ENCODE peak calls at places on chromosomes 4 and X, in five cellular contexts. One of them, this sample, is unnamed. For H3K27me3, the result is how much of the 10 kb centered on the place peaks cover.

GRCh38 chr4:101198741-101199339 is 148.5 kb downstream of the PPP3CA start:
- DNase-seq in CD4-positive, CD25-positive, alpha-beta regulatory T cell: no peak
- DNase-seq in neural progenitor cell: no peak
- DNase-seq in IMR-90: no peak
- DNase-seq in lower lobe of right lung: no peak
- DNase-seq in this sample: no peak

GRCh38 chr4:73730292-73730691 is 10.1 kb upstream of the CXCL8 start:
- DNase-seq in neural progenitor cell: no peak
- DNase-seq in lower lobe of right lung: no peak
- DNase-seq in IMR-90: no peak
- DNase-seq in CD4-positive, CD25-positive, alpha-beta regulatory T cell: no peak
- DNase-seq in this sample: no peak

GRCh38 chrX:10576777-10577444 is 43.5 kb downstream of the MID1 start:
- DNase-seq in CD4-positive, CD25-positive, alpha-beta regulatory T cell: no peak
- DNase-seq in lower lobe of right lung: no peak
- DNase-seq in neural progenitor cell: no peak
- DNase-seq in IMR-90: no peak
- DNase-seq in this sample: no peak

GRCh38 chrX:12947545-12948235 is 27.2 kb upstream of the TMSB4X start:
- DNase-seq in lower lobe of right lung: no peak
- DNase-seq in IMR-90: no peak
- DNase-seq in CD4-positive, CD25-positive, alpha-beta regulatory T cell: no peak
- DNase-seq in neural progenitor cell: no peak
- DNase-seq in this sample: no peak

GRCh38 chr4:174225247-174226054 is 58.0 kb downstream of the FBXO8 start:
- DNase-seq in neural progenitor cell: no peak
- DNase-seq in CD4-positive, CD25-positive, alpha-beta regulatory T cell: no peak
- DNase-seq in lower lobe of right lung: no peak
- DNase-seq in IMR-90: no peak
- DNase-seq in this sample: no peak

GRCh38 chrX:45900751-45901150 is 644.5 kb downstream of the ZNF674 start:
- DNase-seq in IMR-90: no peak
- DNase-seq in lower lobe of right lung: no peak
- DNase-seq in neural progenitor cell: peak
- DNase-seq in CD4-positive, CD25-positive, alpha-beta regulatory T cell: no peak
- DNase-seq in this sample: no peak

GRCh38 chr4:123746981-123747380 is 350.4 kb downstream of the SPRY1 start:
- DNase-seq in lower lobe of right lung: no peak
- DNase-seq in IMR-90: no peak
- DNase-seq in CD4-positive, CD25-positive, alpha-beta regulatory T cell: no peak
- DNase-seq in neural progenitor cell: peak
- DNase-seq in this sample: peak

GRCh38 chrX:45517090-45517973 is 316.7 kb upstream of the DIPK2B start:
- DNase-seq in lower lobe of right lung: no peak
- DNase-seq in IMR-90: peak
- DNase-seq in neural progenitor cell: no peak
- DNase-seq in CD4-positive, CD25-positive, alpha-beta regulatory T cell: no peak
- DNase-seq in this sample: peak

GRCh38 chr4:159871141-159871540 is 768.3 kb downstream of the RAPGEF2 start:
- DNase-seq in CD4-positive, CD25-positive, alpha-beta regulatory T cell: no peak
- DNase-seq in lower lobe of right lung: no peak
- DNase-seq in IMR-90: no peak
- DNase-seq in neural progenitor cell: no peak
- DNase-seq in this sample: no peak

GRCh38 chrX:51456814-51457213 is 39.6 kb downstream of the NUDT11 start:
- DNase-seq in neural progenitor cell: peak
- DNase-seq in IMR-90: no peak
- DNase-seq in CD4-positive, CD25-positive, alpha-beta regulatory T cell: no peak
- DNase-seq in lower lobe of right lung: no peak
- DNase-seq in this sample: no peak

GRCh38 chr4:167233523-167234387 is 539 bp downstream of the SPOCK3 start:
- DNase-seq in IMR-90: no peak
- DNase-seq in CD4-positive, CD25-positive, alpha-beta regulatory T cell: no peak
- DNase-seq in neural progenitor cell: peak
- DNase-seq in lower lobe of right lung: no peak
- DNase-seq in this sample: peak

GRCh38 chr4:143961084-143961483 is 55.7 kb upstream of the GYPE start:
- DNase-seq in lower lobe of right lung: no peak
- DNase-seq in IMR-90: no peak
- DNase-seq in CD4-positive, CD25-positive, alpha-beta regulatory T cell: no peak
- DNase-seq in neural progenitor cell: no peak
- DNase-seq in this sample: no peak

GRCh38 chr4:180028682-180029081 is 2214.5 kb upstream of the TENM3 start:
- DNase-seq in CD4-positive, CD25-positive, alpha-beta regulatory T cell: no peak
- DNase-seq in neural progenitor cell: peak
- DNase-seq in IMR-90: peak
- DNase-seq in lower lobe of right lung: peak
- DNase-seq in this sample: no peak

GRCh38 chrX:130030826-130031225 is 48.4 kb downstream of the BCORL1 start:
- DNase-seq in CD4-positive, CD25-positive, alpha-beta regulatory T cell: no peak
- DNase-seq in lower lobe of right lung: no peak
- DNase-seq in neural progenitor cell: peak
- DNase-seq in IMR-90: no peak
- DNase-seq in this sample: peak

GRCh38 chr4:1366371-1367229 is 19.6 kb downstream of the UVSSA start:
- DNase-seq in neural progenitor cell: no peak
- DNase-seq in IMR-90: no peak
- DNase-seq in lower lobe of right lung: peak
- DNase-seq in CD4-positive, CD25-positive, alpha-beta regulatory T cell: no peak
- DNase-seq in this sample: no peak

GRCh38 chrX:7889680-7890079 is 37.5 kb downstream of the PNPLA4 start:
- DNase-seq in CD4-positive, CD25-positive, alpha-beta regulatory T cell: no peak
- DNase-seq in neural progenitor cell: no peak
- DNase-seq in IMR-90: peak
- DNase-seq in lower lobe of right lung: no peak
- DNase-seq in this sample: no peak

GRCh38 chr4:128862608-128863313 is 53.3 kb downstream of the JADE1 start:
- DNase-seq in lower lobe of right lung: no peak
- DNase-seq in IMR-90: peak
- DNase-seq in neural progenitor cell: peak
- DNase-seq in CD4-positive, CD25-positive, alpha-beta regulatory T cell: peak
- DNase-seq in this sample: peak

GRCh38 chr4:183905081-183905592 is at the start of gene STOX2:
- DNase-seq in lower lobe of right lung: peak
- DNase-seq in neural progenitor cell: peak
- DNase-seq in IMR-90: peak
- DNase-seq in CD4-positive, CD25-positive, alpha-beta regulatory T cell: no peak
- DNase-seq in this sample: peak

GRCh38 chr4:83369825-83370639 is 35.4 kb upstream of the HPSE start:
- DNase-seq in neural progenitor cell: no peak
- DNase-seq in lower lobe of right lung: no peak
- DNase-seq in CD4-positive, CD25-positive, alpha-beta regulatory T cell: no peak
- DNase-seq in IMR-90: peak
- DNase-seq in this sample: no peak

GRCh38 chrX:140933056-140933455 is 69.3 kb upstream of the SPANXB1 start:
- DNase-seq in CD4-positive, CD25-positive, alpha-beta regulatory T cell: no peak
- DNase-seq in IMR-90: no peak
- DNase-seq in lower lobe of right lung: no peak
- DNase-seq in neural progenitor cell: no peak
- DNase-seq in this sample: no peak

GRCh38 chr4:75848891-75849290 is 53.4 kb downstream of the PPEF2 start:
- DNase-seq in CD4-positive, CD25-positive, alpha-beta regulatory T cell: no peak
- DNase-seq in lower lobe of right lung: no peak
- DNase-seq in neural progenitor cell: no peak
- DNase-seq in IMR-90: peak
- DNase-seq in this sample: no peak

GRCh38 chrX:116272881-116273280 is 102.3 kb downstream of the AGTR2 start:
- DNase-seq in IMR-90: no peak
- DNase-seq in lower lobe of right lung: no peak
- DNase-seq in neural progenitor cell: no peak
- DNase-seq in CD4-positive, CD25-positive, alpha-beta regulatory T cell: no peak
- DNase-seq in this sample: no peak

GRCh38 chrX:78753571-78753970 is 6.1 kb downstream of the LPAR4 start:
- DNase-seq in neural progenitor cell: no peak
- DNase-seq in CD4-positive, CD25-positive, alpha-beta regulatory T cell: no peak
- DNase-seq in lower lobe of right lung: no peak
- DNase-seq in IMR-90: no peak
- DNase-seq in this sample: no peak

GRCh38 chr4:154417358-154417673 is 74.3 kb downstream of the DCHS2 start:
- DNase-seq in lower lobe of right lung: no peak
- DNase-seq in IMR-90: no peak
- DNase-seq in neural progenitor cell: no peak
- DNase-seq in CD4-positive, CD25-positive, alpha-beta regulatory T cell: no peak
- DNase-seq in this sample: no peak
- H3K4me3 ChIP-seq in lower lobe of right lung: no peak
- H3K4me3 ChIP-seq in IMR-90: no peak
- H3K4me3 ChIP-seq in neural progenitor cell: peak
- H3K4me3 ChIP-seq in CD4-positive, CD25-positive, alpha-beta regulatory T cell: no peak
- H3K4me3 ChIP-seq in this sample: no peak

GRCh38 chrX:153049093-153049492 is 7.2 kb upstream of the PNMA3 start:
- DNase-seq in lower lobe of right lung: no peak
- DNase-seq in neural progenitor cell: no peak
- DNase-seq in IMR-90: no peak
- DNase-seq in CD4-positive, CD25-positive, alpha-beta regulatory T cell: no peak
- DNase-seq in this sample: no peak
- H3K27me3 ChIP-seq in lower lobe of right lung: under half
- H3K27me3 ChIP-seq in neural progenitor cell: under half
- H3K27me3 ChIP-seq in IMR-90: under half
- H3K27me3 ChIP-seq in CD4-positive, CD25-positive, alpha-beta regulatory T cell: under half
- H3K27me3 ChIP-seq in this sample: under half

DNA sequence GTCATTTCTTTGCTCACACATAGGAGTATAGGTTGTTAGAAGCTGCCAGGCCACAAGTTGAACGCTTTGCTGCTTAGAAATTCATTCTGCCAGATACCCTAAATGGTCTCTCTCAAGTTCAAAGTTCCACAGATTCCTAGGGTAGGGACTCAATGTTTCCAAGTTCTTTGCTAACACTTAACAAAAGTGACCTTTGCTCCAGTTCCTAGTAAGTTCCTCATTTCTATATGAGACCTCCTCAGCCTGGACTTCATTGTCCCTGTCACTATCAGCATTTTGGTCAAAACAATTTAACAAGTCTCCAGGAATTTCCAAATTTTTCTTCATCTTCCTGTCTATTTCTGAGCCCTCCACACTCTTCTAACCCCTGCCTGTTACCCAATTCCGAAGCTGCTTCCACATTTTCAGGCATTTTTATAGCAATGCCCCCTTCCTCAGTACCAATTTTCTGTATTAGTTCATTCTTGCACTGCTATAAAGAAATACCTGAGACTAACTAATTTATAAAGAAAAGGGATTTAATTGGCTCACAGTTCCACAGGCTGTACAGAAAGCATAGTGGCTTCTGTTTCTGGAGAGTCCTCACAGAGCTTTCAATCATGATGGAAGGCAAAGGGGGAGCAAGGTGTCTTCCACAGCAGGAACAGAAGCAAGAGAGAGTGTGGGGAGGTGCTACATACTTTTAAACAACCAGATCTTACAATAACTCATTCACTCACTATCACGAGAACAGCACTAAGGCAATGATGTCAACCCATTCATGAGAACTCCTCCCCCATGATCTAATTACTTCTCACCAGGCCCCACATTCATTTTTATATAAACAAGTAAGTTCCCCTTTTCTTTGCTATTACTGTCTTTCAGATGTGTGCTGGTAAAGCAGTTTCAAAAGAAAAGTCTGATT is 11.5 kb upstream of the TLR1 start:
- DNase-seq in CD4-positive, CD25-positive, alpha-beta regulatory T cell: no peak
- DNase-seq in IMR-90: peak
- DNase-seq in neural progenitor cell: no peak
- DNase-seq in lower lobe of right lung: no peak
- DNase-seq in this sample: no peak
- H3K4me3 ChIP-seq in CD4-positive, CD25-positive, alpha-beta regulatory T cell: no peak
- H3K4me3 ChIP-seq in IMR-90: no peak
- H3K4me3 ChIP-seq in neural progenitor cell: no peak
- H3K4me3 ChIP-seq in lower lobe of right lung: no peak
- H3K4me3 ChIP-seq in this sample: no peak

GRCh38 chrX:26631385-26631784 is 415.4 kb downstream of the MAGEB5 start:
- DNase-seq in CD4-positive, CD25-positive, alpha-beta regulatory T cell: no peak
- DNase-seq in lower lobe of right lung: no peak
- DNase-seq in neural progenitor cell: no peak
- DNase-seq in IMR-90: no peak
- DNase-seq in this sample: no peak
- H3K27me3 ChIP-seq in CD4-positive, CD25-positive, alpha-beta regulatory T cell: under half
- H3K27me3 ChIP-seq in lower lobe of right lung: under half
- H3K27me3 ChIP-seq in neural progenitor cell: under half
- H3K27me3 ChIP-seq in IMR-90: under half
- H3K27me3 ChIP-seq in this sample: under half

GRCh38 chrX:102546818-102547493 is 30.4 kb upstream of the TMSB15A start:
- DNase-seq in neural progenitor cell: peak
- DNase-seq in lower lobe of right lung: no peak
- DNase-seq in CD4-positive, CD25-positive, alpha-beta regulatory T cell: no peak
- DNase-seq in IMR-90: no peak
- DNase-seq in this sample: peak
- H3K4me3 ChIP-seq in neural progenitor cell: no peak
- H3K4me3 ChIP-seq in lower lobe of right lung: peak
- H3K4me3 ChIP-seq in CD4-positive, CD25-positive, alpha-beta regulatory T cell: peak
- H3K4me3 ChIP-seq in IMR-90: peak
- H3K4me3 ChIP-seq in this sample: no peak

GRCh38 chr4:42396361-42397255 is 680 bp upstream of the SHISA3 start:
- DNase-seq in IMR-90: no peak
- DNase-seq in lower lobe of right lung: no peak
- DNase-seq in neural progenitor cell: peak
- DNase-seq in CD4-positive, CD25-positive, alpha-beta regulatory T cell: no peak
- DNase-seq in this sample: no peak

GRCh38 chr4:42397256-42397634 is at the start of gene SHISA3:
- DNase-seq in CD4-positive, CD25-positive, alpha-beta regulatory T cell: no peak
- DNase-seq in neural progenitor cell: peak
- DNase-seq in lower lobe of right lung: no peak
- DNase-seq in IMR-90: no peak
- DNase-seq in this sample: peak

GRCh38 chr4:42398448-42399355 is 1.4 kb downstream of the SHISA3 start:
- DNase-seq in IMR-90: no peak
- DNase-seq in CD4-positive, CD25-positive, alpha-beta regulatory T cell: no peak
- DNase-seq in neural progenitor cell: peak
- DNase-seq in lower lobe of right lung: no peak
- DNase-seq in this sample: peak

GRCh38 chr4:42397635-42398447 is 553 bp downstream of the SHISA3 start:
- DNase-seq in CD4-positive, CD25-positive, alpha-beta regulatory T cell: no peak
- DNase-seq in IMR-90: peak
- DNase-seq in lower lobe of right lung: no peak
- DNase-seq in neural progenitor cell: peak
- DNase-seq in this sample: peak

DNA sequence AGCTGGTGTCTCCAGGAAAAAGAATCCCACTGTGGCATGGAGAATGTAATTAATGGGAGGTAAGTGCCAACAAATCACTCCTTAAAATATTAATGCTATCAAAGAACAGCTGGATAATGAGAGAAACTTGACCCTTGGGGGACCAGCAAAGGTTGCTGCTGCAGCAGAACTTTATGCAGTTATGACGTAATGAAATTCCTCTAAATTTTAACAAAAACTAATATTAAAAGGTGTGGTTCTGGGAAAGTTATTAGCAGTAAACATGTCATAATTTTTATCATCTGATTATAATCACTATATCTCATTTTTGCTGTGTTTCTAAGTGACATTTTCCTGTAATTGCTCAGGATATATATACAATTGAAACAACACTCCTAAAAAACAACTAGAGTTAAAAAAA is 1.7 kb upstream of the SHISA3 start:
- DNase-seq in CD4-positive, CD25-positive, alpha-beta regulatory T cell: no peak
- DNase-seq in neural progenitor cell: no peak
- DNase-seq in lower lobe of right lung: no peak
- DNase-seq in IMR-90: no peak
- DNase-seq in this sample: no peak
- H3K27me3 ChIP-seq in CD4-positive, CD25-positive, alpha-beta regulatory T cell: under half
- H3K27me3 ChIP-seq in neural progenitor cell: half or more
- H3K27me3 ChIP-seq in lower lobe of right lung: under half
- H3K27me3 ChIP-seq in IMR-90: under half
- H3K27me3 ChIP-seq in this sample: half or more

This sample was measured in H7.